ENCODE peak calls at places on chromosomes 5 and 9, in nine cellular contexts. N is trophoblast cell; M is epithelial cell of prostate; W is NCI-H345; I is GM18507; L is MG63; X is osteocyte; Z is iris pigment epithelial cell; A is activated CD4-positive, alpha-beta T cell treated with anti-CD3 and anti-CD28 coated beads for 36 hours. D is an unnamed sample.

GRCh38 chr9:70111042-70111602 is 67.5 kb downstream of the MAMDC2 start:
- DNase-seq in N (peak; percentile 82), M (no peak), W (peak; percentile 84), I (peak; percentile 5), L (peak; percentile 61), X (peak; percentile 89), Z (peak; percentile 73), A (peak; percentile 78), D (peak; percentile 60)

GRCh38 chr5:7419367-7419766 is 23.4 kb downstream of the ADCY2 start:
- DNase-seq in N (no peak), M (no peak), W (no peak), I (no peak), L (no peak), X (no peak), Z (no peak), A (no peak), D (no peak)

GRCh38 chr5:153237671-153238332 is 252.7 kb upstream of the GRIA1 start:
- DNase-seq in N (no peak), M (no peak), W (no peak), I (peak; percentile 2), L (no peak), X (no peak), Z (peak; percentile 1), A (no peak), D (no peak)

GRCh38 chr5:142065273-142065672 is 43.3 kb upstream of the NDFIP1 start:
- DNase-seq in N (no peak), M (no peak), W (no peak), I (no peak), L (no peak), X (no peak), Z (peak; percentile 47), A (no peak), D (no peak)

GRCh38 chr5:173829826-173830225 is 58.3 kb upstream of the CPEB4 start:
- DNase-seq in N (no peak), M (peak; percentile 27), W (no peak), I (no peak), L (peak; percentile 80), X (no peak), Z (peak; percentile 54), A (no peak), D (no peak)

GRCh38 chr5:158139161-158139560 is 280.2 kb upstream of the CLINT1 start:
- DNase-seq in N (no peak), M (peak; percentile 8), W (no peak), I (no peak), L (peak; percentile 78), X (no peak), Z (peak; percentile 48), A (no peak), D (no peak)

GRCh38 chr5:144191998-144192397 is 21.3 kb downstream of the KCTD16 start:
- DNase-seq in N (no peak), M (peak; percentile 34), W (peak; percentile 35), I (peak; percentile 39), L (no peak), X (no peak), Z (peak; percentile 96), A (peak; percentile 19), D (peak; percentile 85)

GRCh38 chr5:57884346-57885102 is 401.9 kb upstream of the ACTBL2 start:
- DNase-seq in N (peak; percentile 80), M (no peak), W (no peak), I (no peak), L (no peak), X (no peak), Z (no peak), A (no peak), D (no peak)

GRCh38 chr5:175880213-175880612 is 8.8 kb downstream of the CPLX2 start:
- DNase-seq in N (no peak), M (no peak), W (no peak), I (no peak), L (no peak), X (no peak), Z (no peak), A (no peak), D (no peak)

GRCh38 chr9:96073531-96074284 is 198.2 kb downstream of the ERCC6L2 start:
- DNase-seq in N (no peak), M (peak; percentile 37), W (no peak), I (no peak), L (no peak), X (no peak), Z (no peak), A (no peak), D (peak; percentile 86)

GRCh38 chr9:129275626-129276247 is 97.7 kb upstream of the IER5L start:
- DNase-seq in N (no peak), M (no peak), W (no peak), I (no peak), L (no peak), X (no peak), Z (no peak), A (no peak), D (no peak)

GRCh38 chr9:130172161-130172857 is at the start of gene NCS1:
- DNase-seq in N (peak; percentile 41), M (no peak), W (peak; percentile 70), I (peak; percentile 28), L (peak; percentile 86), X (peak; percentile 91), Z (peak; percentile 72), A (peak; percentile 74), D (peak; percentile 24)

GRCh38 chr9:75185585-75186170 is 97.4 kb downstream of the OSTF1 start:
- DNase-seq in N (peak; percentile 54), M (peak; percentile 16), W (peak; percentile 5), I (no peak), L (peak; percentile 8), X (no peak), Z (peak; percentile 47), A (peak; percentile 79), D (peak; percentile 68)

GRCh38 chr9:77194423-77194822 is 17.1 kb downstream of the VPS13A start:
- DNase-seq in N (no peak), M (no peak), W (no peak), I (no peak), L (no peak), X (no peak), Z (peak; percentile 16), A (no peak), D (no peak)

GRCh38 chr9:21559402-21560280 is 77.5 kb upstream of the IFNE start:
- DNase-seq in N (peak; percentile 14), M (no peak), W (no peak), I (peak; percentile 5), L (peak; percentile 99), X (peak; percentile 85), Z (peak; percentile 65), A (peak; percentile 69), D (peak; percentile 90)

GRCh38 chr9:38144421-38144820 is 75.4 kb upstream of the SHB start:
- DNase-seq in N (no peak), M (no peak), W (no peak), I (no peak), L (no peak), X (no peak), Z (peak; percentile 74), A (no peak), D (no peak)

GRCh38 chr5:88676637-88677481 is 206.1 kb downstream of the MEF2C start:
- DNase-seq in N (no peak), M (no peak), W (no peak), I (no peak), L (no peak), X (no peak), Z (no peak), A (no peak), D (no peak)

GRCh38 chr5:141605523-141606277 is 13.1 kb downstream of the DIAPH1 start:
- DNase-seq in N (no peak), M (no peak), W (no peak), I (peak; percentile 48), L (peak; percentile 76), X (no peak), Z (peak; percentile 28), A (peak; percentile 79), D (peak; percentile 68)

GRCh38 chr9:21933865-21934264 is 60.3 kb downstream of the CDKN2A start:
- DNase-seq in N (no peak), M (no peak), W (no peak), I (no peak), L (no peak), X (no peak), Z (peak; percentile 74), A (no peak), D (no peak)

GRCh38 chr9:134288731-134289130 is 37.5 kb upstream of the RXRA start:
- DNase-seq in N (no peak), M (no peak), W (no peak), I (no peak), L (no peak), X (no peak), Z (no peak), A (no peak), D (no peak)

GRCh38 chr5:31990701-31991110 is 183.4 kb downstream of the GOLPH3 start:
- DNase-seq in N (peak; percentile 70), M (peak; percentile 41), W (no peak), I (no peak), L (peak; percentile 30), X (no peak), Z (no peak), A (no peak), D (no peak)

GRCh38 chr9:17031546-17031945 is 103.3 kb upstream of the CNTLN start:
- DNase-seq in N (no peak), M (no peak), W (no peak), I (no peak), L (no peak), X (no peak), Z (peak; percentile 3), A (no peak), D (no peak)

GRCh38 chr9:92332577-92333287 is 7.0 kb downstream of the CENPP start:
- DNase-seq in N (no peak), M (no peak), W (no peak), I (no peak), L (no peak), X (no peak), Z (peak; percentile 53), A (no peak), D (no peak)

GRCh38 chr9:91334053-91334452 is 27.7 kb downstream of the AUH start:
- DNase-seq in N (peak; percentile 91), M (no peak), W (no peak), I (no peak), L (no peak), X (no peak), Z (peak; percentile 8), A (peak; percentile 49), D (no peak)

GRCh38 chr5:150211156-150212030 is 21.5 kb downstream of the SLC6A7 start:
- DNase-seq in N (no peak), M (no peak), W (no peak), I (no peak), L (no peak), X (no peak), Z (no peak), A (no peak), D (peak; percentile 72)

GRCh38 chr9:122309861-122310260 is 45.2 kb downstream of the MRRF start:
- DNase-seq in N (no peak), M (no peak), W (no peak), I (no peak), L (no peak), X (no peak), Z (no peak), A (no peak), D (no peak)

GRCh38 chr9:108550111-108550510 is 305.7 kb downstream of the ACTL7B start:
- DNase-seq in N (no peak), M (no peak), W (no peak), I (no peak), L (peak; percentile 43), X (no peak), Z (no peak), A (no peak), D (no peak)

GRCh38 chr5:173247504-173247903 is 12.5 kb upstream of the NKX2-5 start:
- DNase-seq in N (no peak), M (no peak), W (no peak), I (no peak), L (no peak), X (no peak), Z (no peak), A (no peak), D (no peak)

GRCh38 chr9:137167113-137167751 is 2.6 kb downstream of the LRRC26 start:
- DNase-seq in N (no peak), M (no peak), W (peak; percentile 17), I (no peak), L (no peak), X (no peak), Z (no peak), A (no peak), D (no peak)

GRCh38 chr5:157989296-157989695 is 130.4 kb upstream of the CLINT1 start:
- DNase-seq in N (no peak), M (no peak), W (no peak), I (no peak), L (no peak), X (no peak), Z (peak; percentile 49), A (no peak), D (no peak)

GRCh38 chr5:62260510-62260909 is 45.5 kb upstream of the KIF2A start:
- DNase-seq in N (no peak), M (no peak), W (no peak), I (no peak), L (no peak), X (no peak), Z (no peak), A (no peak), D (no peak)

D was measured in small intestine.